ENCODE peak calls at places on chromosome 15, in four cellular contexts. U is H9, Y is IMR-90, N is mesenchymal stem cell. X is an unnamed sample. For H3K79me1, the result is how much of the 10 kb centered on the place peaks cover.

GRCh38 chr15:69298697-69299441 is at the start of gene PAQR5:
- DNase-seq in U (peak), Y (no peak), N (peak), X (no peak)

GRCh38 chr15:79093352-79093935 is 2.9 kb upstream of the RASGRF1 start:
- DNase-seq in U (peak), Y (no peak), N (no peak), X (no peak)

GRCh38 chr15:80173022-80173759 is 20.4 kb downstream of the FAH start:
- DNase-seq in U (peak), Y (peak), N (peak), X (peak)

GRCh38 chr15:69715205-69715604 is 262.6 kb downstream of the RPLP1 start:
- DNase-seq in U (no peak), Y (no peak), N (no peak), X (no peak)

GRCh38 chr15:31347067-31347975 is 20.7 kb downstream of the KLF13 start:
- DNase-seq in U (no peak), Y (no peak), N (no peak), X (no peak)

GRCh38 chr15:80978685-80979084 is 10.9 kb downstream of the MESD start:
- DNase-seq in U (no peak), Y (peak), N (no peak), X (no peak)

GRCh38 chr15:95872366-95872771 is 458.1 kb upstream of the NR2F2 start:
- DNase-seq in U (no peak), Y (peak), N (peak), X (no peak)

GRCh38 chr15:48427960-48428547 is 96.8 kb downstream of the DUT start:
- DNase-seq in U (no peak), Y (peak), N (no peak), X (no peak)

GRCh38 chr15:100438570-100438969 is 90.2 kb downstream of the CERS3 start:
- DNase-seq in U (no peak), Y (no peak), N (no peak), X (no peak)

GRCh38 chr15:93088981-93089854 is at the start of gene RGMA:
- DNase-seq in U (peak), Y (no peak), N (no peak), X (peak)

GRCh38 chr15:92527197-92527596 is 128.4 kb downstream of the FAM174B start:
- DNase-seq in U (no peak), Y (no peak), N (no peak), X (no peak)

GRCh38 chr15:58471341-58471740 is 39.5 kb downstream of the LIPC start:
- DNase-seq in U (no peak), Y (no peak), N (peak), X (no peak)

GRCh38 chr15:70246623-70247200 is 149.0 kb upstream of the TLE3 start:
- DNase-seq in U (no peak), Y (no peak), N (no peak), X (no peak)

GRCh38 chr15:70833897-70834765 is 19.8 kb downstream of the LARP6 start:
- DNase-seq in U (peak), Y (peak), N (peak), X (no peak)

GRCh38 chr15:86231864-86232801 is 152.5 kb downstream of the AGBL1 start:
- DNase-seq in U (peak), Y (no peak), N (peak), X (peak)

GRCh38 chr15:31304736-31305365 is 21.8 kb upstream of the KLF13 start:
- DNase-seq in U (no peak), Y (no peak), N (peak), X (no peak)

GRCh38 chr15:73809728-73810501 is 56.8 kb upstream of the INSYN1 start:
- DNase-seq in U (no peak), Y (no peak), N (no peak), X (no peak)

GRCh38 chr15:50764331-50765201 is 940 bp downstream of the SPPL2A start:
- DNase-seq in U (no peak), Y (peak), N (peak), X (no peak)

GRCh38 chr15:64197425-64197824 is 34.6 kb upstream of the PPIB start:
- DNase-seq in U (no peak), Y (no peak), N (no peak), X (no peak)

GRCh38 chr15:39704684-39705083 is 78.0 kb downstream of the FSIP1 start:
- DNase-seq in U (no peak), Y (peak), N (peak), X (no peak)

GRCh38 chr15:99755692-99756409 is 22.6 kb upstream of the LYSMD4 start:
- DNase-seq in U (peak), Y (peak), N (peak), X (peak)

GRCh38 chr15:41115652-41116115 is 396 bp downstream of the INO80 start:
- DNase-seq in U (no peak), Y (peak), N (peak), X (peak)

GRCh38 chr15:71708052-71708432 is 102.3 kb upstream of the NR2E3 start:
- DNase-seq in U (no peak), Y (no peak), N (peak), X (no peak)

GRCh38 chr15:101650145-101650544 is 2.0 kb downstream of the TM2D3 start:
- DNase-seq in U (no peak), Y (no peak), N (no peak), X (no peak)

GRCh38 chr15:66844041-66844746 is 142.2 kb downstream of the SMAD6 start:
- DNase-seq in U (no peak), Y (no peak), N (no peak), X (no peak)

GRCh38 chr15:66843581-66843980 is 141.5 kb downstream of the SMAD6 start:
- DNase-seq in U (no peak), Y (no peak), N (peak), X (no peak)

GRCh38 chr15:66840615-66841014 is 138.6 kb downstream of the SMAD6 start:
- DNase-seq in U (no peak), Y (no peak), N (peak), X (no peak)

GRCh38 chr15:66842710-66843441 is 140.8 kb downstream of the SMAD6 start:
- DNase-seq in U (no peak), Y (peak), N (peak), X (no peak)

DNA sequence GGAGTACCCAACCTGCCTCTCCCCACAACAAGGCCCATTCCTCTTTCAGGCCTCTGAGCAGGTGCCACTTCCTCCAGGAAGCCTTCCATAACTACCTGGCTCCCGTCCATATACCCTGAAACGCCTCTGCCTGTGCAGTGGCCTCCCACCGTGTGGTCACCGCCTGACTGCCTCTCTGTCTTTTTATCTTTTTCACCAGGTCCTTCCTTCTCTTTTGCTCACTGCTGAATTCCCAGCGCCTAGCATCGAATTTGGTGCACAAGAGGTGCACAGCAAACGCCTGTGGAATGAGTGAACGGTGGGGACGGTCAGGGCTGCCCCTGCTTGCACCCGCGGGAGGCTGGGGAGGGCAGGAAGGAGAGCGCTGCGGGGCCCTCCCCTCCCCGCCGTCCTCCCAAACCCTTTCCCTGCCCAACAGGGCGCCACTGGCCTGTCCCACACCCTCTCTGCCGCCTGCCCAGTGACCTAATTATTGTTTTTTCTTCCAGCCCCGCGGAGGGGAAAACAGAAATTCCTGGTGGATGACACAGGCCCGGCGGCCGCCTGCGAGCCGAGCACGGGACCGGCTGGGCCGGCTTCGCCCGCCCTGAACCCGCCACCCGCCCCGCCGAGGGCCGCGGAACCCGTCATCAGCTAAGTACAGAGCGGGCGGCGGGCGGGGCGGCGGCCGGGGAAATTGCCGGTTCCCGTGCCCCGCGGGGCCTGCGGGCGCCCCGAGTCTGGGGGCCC is 140.1 kb downstream of the SMAD6 start:
- DNase-seq in U (no peak), Y (peak), N (peak), X (peak)
- H3K79me1 ChIP-seq in U (under half), Y (under half), N (under half), X (under half)

GRCh38 chr15:52672661-52673060 is 6.5 kb downstream of the ATOSA start:
- DNase-seq in U (no peak), Y (no peak), N (no peak), X (no peak)

GRCh38 chr15:52677593-52677992 is 1.6 kb downstream of the ATOSA start:
- DNase-seq in U (no peak), Y (no peak), N (no peak), X (no peak)

GRCh38 chr15:52673312-52673711 is 5.9 kb downstream of the ATOSA start:
- DNase-seq in U (no peak), Y (peak), N (peak), X (no peak)

GRCh38 chr15:52673734-52674133 is 5.5 kb downstream of the ATOSA start:
- DNase-seq in U (no peak), Y (no peak), N (no peak), X (no peak)

GRCh38 chr15:52674831-52675230 is 4.4 kb downstream of the ATOSA start:
- DNase-seq in U (no peak), Y (no peak), N (no peak), X (no peak)
- H2BK15ac ChIP-seq in U (no peak), Y (no peak), N (no peak), X (no peak)

GRCh38 chr15:77529394-77530159 is 103.1 kb downstream of the LINGO1 start:
- DNase-seq in U (no peak), Y (no peak), N (no peak), X (no peak)

GRCh38 chr15:77528968-77529319 is 103.8 kb downstream of the LINGO1 start:
- DNase-seq in U (no peak), Y (no peak), N (no peak), X (no peak)

GRCh38 chr15:77531191-77532000 is 101.3 kb downstream of the LINGO1 start:
- DNase-seq in U (no peak), Y (no peak), N (no peak), X (no peak)

GRCh38 chr15:77532067-77532710 is 100.5 kb downstream of the LINGO1 start:
- DNase-seq in U (no peak), Y (no peak), N (no peak), X (no peak)

DNA sequence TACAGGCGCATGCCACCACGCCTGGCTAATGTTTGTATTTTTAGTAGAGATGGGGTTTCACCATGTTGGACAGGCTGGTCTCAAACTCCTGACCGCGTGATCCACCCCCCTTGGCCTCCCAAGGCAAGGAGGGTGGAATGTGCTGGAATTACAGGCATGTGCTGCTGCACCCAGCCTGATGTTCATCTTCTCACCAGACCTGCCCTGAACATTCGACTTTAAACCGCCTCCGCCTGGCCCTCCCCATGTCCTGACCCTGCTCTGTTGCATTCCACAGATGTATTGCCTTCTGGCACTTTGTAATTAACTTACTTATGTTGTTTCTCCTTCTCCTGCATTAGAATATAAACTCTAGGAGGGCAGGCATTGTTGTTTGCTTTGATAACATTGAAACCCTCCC is 102.1 kb downstream of the LINGO1 start:
- DNase-seq in U (no peak), Y (no peak), N (no peak), X (no peak)
- H3K79me1 ChIP-seq in U (under half), Y (under half), N (under half), X (under half)

GRCh38 chr15:47409601-47410000 is 307.7 kb upstream of the SEMA6D start:
- DNase-seq in U (no peak), Y (peak), N (peak), X (no peak)

GRCh38 chr15:47407692-47408091 is 309.6 kb upstream of the SEMA6D start:
- DNase-seq in U (peak), Y (no peak), N (no peak), X (no peak)

GRCh38 chr15:47410243-47410642 is 307.1 kb upstream of the SEMA6D start:
- DNase-seq in U (no peak), Y (no peak), N (no peak), X (no peak)

GRCh38 chr15:47411733-47412530 is 305.4 kb upstream of the SEMA6D start:
- DNase-seq in U (no peak), Y (no peak), N (no peak), X (no peak)

DNA sequence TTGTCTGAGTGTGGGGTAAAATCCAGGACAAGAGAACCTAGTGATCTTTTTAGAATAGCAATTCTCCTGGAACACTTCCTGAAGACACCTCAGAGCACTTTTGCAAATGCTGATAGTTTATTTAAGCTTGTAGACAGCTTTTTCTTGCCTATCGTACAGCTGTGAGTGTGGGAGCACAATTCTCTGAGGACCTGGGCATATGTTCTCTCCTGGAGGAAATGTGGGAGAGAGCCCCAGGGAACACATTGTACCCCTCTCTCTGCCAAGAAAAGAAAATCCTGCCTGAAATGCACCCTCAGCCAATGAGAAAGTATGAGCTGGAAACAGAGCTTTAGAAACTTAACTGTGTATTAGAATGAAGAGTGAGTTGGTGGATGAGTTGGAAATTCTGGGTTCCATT is 308.3 kb upstream of the SEMA6D start:
- DNase-seq in U (no peak), Y (no peak), N (no peak), X (no peak)
- H2BK15ac ChIP-seq in U (no peak), Y (peak), N (no peak), X (no peak)

GRCh38 chr15:63044645-63045437 is 2.3 kb downstream of the TPM1 start:
- DNase-seq in U (peak), Y (peak), N (no peak), X (peak)
- H3K79me1 ChIP-seq in U (under half), Y (under half), N (under half), X (under half)